ENCODE peak calls at places on chromosomes 2 and 18, in five cellular contexts. One of them, this sample, is unnamed. For H3K4me1, the result is how much of the 10 kb centered on the place peaks cover.

GRCh38 chr2:10457846-10458563 is 9.9 kb upstream of the ODC1 start:
- DNase-seq in fibroblast of lung: peak
- DNase-seq in uterus: no peak
- DNase-seq in lower lobe of right lung: peak
- DNase-seq in Peyer's patch: no peak
- DNase-seq in this sample: no peak

GRCh38 chr2:153871231-153872221 is at the start of gene GALNT13:
- DNase-seq in fibroblast of lung: peak
- DNase-seq in uterus: peak
- DNase-seq in lower lobe of right lung: peak
- DNase-seq in Peyer's patch: peak
- DNase-seq in this sample: no peak

GRCh38 chr2:143264851-143265250 is 135.6 kb downstream of the ARHGAP15 start:
- DNase-seq in fibroblast of lung: peak
- DNase-seq in uterus: no peak
- DNase-seq in lower lobe of right lung: no peak
- DNase-seq in Peyer's patch: no peak
- DNase-seq in this sample: no peak

GRCh38 chr2:26946841-26947784 is 23.3 kb upstream of the MAPRE3 start:
- DNase-seq in fibroblast of lung: peak
- DNase-seq in uterus: no peak
- DNase-seq in lower lobe of right lung: peak
- DNase-seq in Peyer's patch: no peak
- DNase-seq in this sample: peak

GRCh38 chr18:10715791-10716190 is 190.0 kb downstream of the NAPG start:
- DNase-seq in fibroblast of lung: peak
- DNase-seq in uterus: no peak
- DNase-seq in lower lobe of right lung: no peak
- DNase-seq in Peyer's patch: no peak
- DNase-seq in this sample: no peak

GRCh38 chr2:167052825-167053224 is 164.5 kb downstream of the XIRP2 start:
- DNase-seq in fibroblast of lung: peak
- DNase-seq in uterus: no peak
- DNase-seq in lower lobe of right lung: no peak
- DNase-seq in Peyer's patch: no peak
- DNase-seq in this sample: no peak

GRCh38 chr2:119678021-119678656 is 862 bp upstream of the TMEM177 start:
- DNase-seq in fibroblast of lung: no peak
- DNase-seq in uterus: no peak
- DNase-seq in lower lobe of right lung: no peak
- DNase-seq in Peyer's patch: peak
- DNase-seq in this sample: peak

GRCh38 chr2:190791983-190792575 is 88.5 kb upstream of the GLS start:
- DNase-seq in fibroblast of lung: no peak
- DNase-seq in uterus: no peak
- DNase-seq in lower lobe of right lung: no peak
- DNase-seq in Peyer's patch: no peak
- DNase-seq in this sample: no peak

GRCh38 chr2:72211777-72212515 is 64.3 kb upstream of the CYP26B1 start:
- DNase-seq in fibroblast of lung: peak
- DNase-seq in uterus: no peak
- DNase-seq in lower lobe of right lung: no peak
- DNase-seq in Peyer's patch: no peak
- DNase-seq in this sample: no peak

GRCh38 chr2:216621292-216621691 is 11.9 kb upstream of the IGFBP2 start:
- DNase-seq in fibroblast of lung: no peak
- DNase-seq in uterus: no peak
- DNase-seq in lower lobe of right lung: no peak
- DNase-seq in Peyer's patch: no peak
- DNase-seq in this sample: no peak

GRCh38 chr2:224400886-224401632 is 848 bp downstream of the FAM124B start:
- DNase-seq in fibroblast of lung: no peak
- DNase-seq in uterus: no peak
- DNase-seq in lower lobe of right lung: no peak
- DNase-seq in Peyer's patch: no peak
- DNase-seq in this sample: no peak

GRCh38 chr18:78833833-78834232 is 145.8 kb upstream of the SALL3 start:
- DNase-seq in fibroblast of lung: no peak
- DNase-seq in uterus: no peak
- DNase-seq in lower lobe of right lung: no peak
- DNase-seq in Peyer's patch: no peak
- DNase-seq in this sample: no peak

GRCh38 chr2:176461098-176461497 is 191.9 kb downstream of the MTX2 start:
- DNase-seq in fibroblast of lung: peak
- DNase-seq in uterus: no peak
- DNase-seq in lower lobe of right lung: no peak
- DNase-seq in Peyer's patch: no peak
- DNase-seq in this sample: no peak

GRCh38 chr2:25044990-25045389 is 3.1 kb downstream of the EFR3B start:
- DNase-seq in fibroblast of lung: no peak
- DNase-seq in uterus: no peak
- DNase-seq in lower lobe of right lung: no peak
- DNase-seq in Peyer's patch: no peak
- DNase-seq in this sample: no peak

GRCh38 chr2:120029672-120030640 is 17.1 kb downstream of the EPB41L5 start:
- DNase-seq in fibroblast of lung: no peak
- DNase-seq in uterus: no peak
- DNase-seq in lower lobe of right lung: no peak
- DNase-seq in Peyer's patch: no peak
- DNase-seq in this sample: no peak

GRCh38 chr2:233928594-233929351 is 11.6 kb downstream of the TRPM8 start:
- DNase-seq in fibroblast of lung: no peak
- DNase-seq in uterus: no peak
- DNase-seq in lower lobe of right lung: no peak
- DNase-seq in Peyer's patch: no peak
- DNase-seq in this sample: no peak

GRCh38 chr2:33494877-33495641 is 18.6 kb downstream of the RASGRP3 start:
- DNase-seq in fibroblast of lung: no peak
- DNase-seq in uterus: no peak
- DNase-seq in lower lobe of right lung: no peak
- DNase-seq in Peyer's patch: no peak
- DNase-seq in this sample: no peak

GRCh38 chr2:33495683-33496082 is 19.2 kb downstream of the RASGRP3 start:
- DNase-seq in fibroblast of lung: no peak
- DNase-seq in uterus: no peak
- DNase-seq in lower lobe of right lung: no peak
- DNase-seq in Peyer's patch: no peak
- DNase-seq in this sample: no peak

GRCh38 chr2:33498291-33498956 is 22.0 kb downstream of the RASGRP3 start:
- DNase-seq in fibroblast of lung: peak
- DNase-seq in uterus: no peak
- DNase-seq in lower lobe of right lung: no peak
- DNase-seq in Peyer's patch: no peak
- DNase-seq in this sample: no peak

GRCh38 chr2:33496150-33496549 is 19.7 kb downstream of the RASGRP3 start:
- DNase-seq in fibroblast of lung: peak
- DNase-seq in uterus: no peak
- DNase-seq in lower lobe of right lung: no peak
- DNase-seq in Peyer's patch: no peak
- DNase-seq in this sample: no peak

GRCh38 chr2:33497177-33497787 is 20.8 kb downstream of the RASGRP3 start:
- DNase-seq in fibroblast of lung: peak
- DNase-seq in uterus: no peak
- DNase-seq in lower lobe of right lung: no peak
- DNase-seq in Peyer's patch: no peak
- DNase-seq in this sample: no peak
- H3K4me1 ChIP-seq in fibroblast of lung: under half
- H3K4me1 ChIP-seq in uterus: under half
- H3K4me1 ChIP-seq in lower lobe of right lung: under half
- H3K4me1 ChIP-seq in Peyer's patch: under half
- H3K4me1 ChIP-seq in this sample: under half

DNA sequence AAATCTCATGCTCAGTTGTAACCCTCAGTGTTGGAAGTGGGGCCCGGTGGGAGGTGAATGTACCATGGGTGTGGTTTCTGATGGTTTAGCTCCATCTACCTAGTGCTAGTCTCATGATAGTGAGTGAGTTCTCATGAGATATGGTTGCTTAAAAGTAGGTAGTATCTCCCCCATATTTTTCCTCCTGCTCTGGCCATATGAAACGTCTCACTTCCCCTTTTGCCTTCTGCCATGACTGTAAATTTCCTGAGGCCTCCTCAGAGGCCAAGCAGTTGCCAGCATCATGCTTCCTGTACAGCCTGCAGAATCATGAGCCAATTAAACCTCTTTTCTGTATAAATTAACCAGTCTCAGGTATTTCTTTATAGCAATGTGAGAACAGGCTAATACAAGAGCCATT is 62.8 kb upstream of the RNF152 start:
- DNase-seq in fibroblast of lung: no peak
- DNase-seq in uterus: no peak
- DNase-seq in lower lobe of right lung: no peak
- DNase-seq in Peyer's patch: no peak
- DNase-seq in this sample: no peak
- H3K4me1 ChIP-seq in fibroblast of lung: under half
- H3K4me1 ChIP-seq in uterus: under half
- H3K4me1 ChIP-seq in lower lobe of right lung: under half
- H3K4me1 ChIP-seq in Peyer's patch: under half
- H3K4me1 ChIP-seq in this sample: under half

DNA sequence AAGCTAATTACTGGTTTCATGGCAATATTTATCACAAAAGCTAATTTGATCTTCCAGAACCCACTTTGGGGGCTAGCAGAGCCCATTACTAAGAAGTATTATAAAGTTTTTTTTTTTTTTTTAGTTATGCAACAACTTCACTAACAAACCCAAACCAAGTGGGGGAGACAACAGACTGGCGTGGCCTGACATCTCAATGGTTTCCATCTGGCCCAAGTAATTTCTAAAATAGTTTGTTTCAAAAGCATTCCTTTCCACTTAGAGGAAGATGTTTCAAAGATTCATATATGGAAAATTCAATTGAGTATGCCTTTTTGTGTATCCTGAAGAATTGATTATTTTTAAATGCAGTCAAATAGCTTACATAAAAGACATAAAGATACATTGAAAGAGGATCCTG is 367.1 kb downstream of the HRH4 start:
- DNase-seq in fibroblast of lung: no peak
- DNase-seq in uterus: no peak
- DNase-seq in lower lobe of right lung: no peak
- DNase-seq in Peyer's patch: no peak
- DNase-seq in this sample: no peak
- H3K4me1 ChIP-seq in fibroblast of lung: under half
- H3K4me1 ChIP-seq in uterus: under half
- H3K4me1 ChIP-seq in lower lobe of right lung: under half
- H3K4me1 ChIP-seq in Peyer's patch: under half
- H3K4me1 ChIP-seq in this sample: under half

GRCh38 chr2:28638102-28638501 is 113.5 kb upstream of the PPP1CB start:
- DNase-seq in fibroblast of lung: no peak
- DNase-seq in uterus: peak
- DNase-seq in lower lobe of right lung: no peak
- DNase-seq in Peyer's patch: peak
- DNase-seq in this sample: peak

GRCh38 chr2:28640908-28641300 is 110.7 kb upstream of the PPP1CB start:
- DNase-seq in fibroblast of lung: no peak
- DNase-seq in uterus: peak
- DNase-seq in lower lobe of right lung: no peak
- DNase-seq in Peyer's patch: peak
- DNase-seq in this sample: no peak

GRCh38 chr2:28639092-28639691 is 112.4 kb upstream of the PPP1CB start:
- DNase-seq in fibroblast of lung: no peak
- DNase-seq in uterus: peak
- DNase-seq in lower lobe of right lung: no peak
- DNase-seq in Peyer's patch: peak
- DNase-seq in this sample: peak

GRCh38 chr2:28639836-28640235 is 111.8 kb upstream of the PPP1CB start:
- DNase-seq in fibroblast of lung: no peak
- DNase-seq in uterus: peak
- DNase-seq in lower lobe of right lung: no peak
- DNase-seq in Peyer's patch: peak
- DNase-seq in this sample: peak

GRCh38 chr2:28640263-28640907 is 111.2 kb upstream of the PPP1CB start:
- DNase-seq in fibroblast of lung: no peak
- DNase-seq in uterus: no peak
- DNase-seq in lower lobe of right lung: no peak
- DNase-seq in Peyer's patch: peak
- DNase-seq in this sample: no peak
- H3K4me1 ChIP-seq in fibroblast of lung: under half
- H3K4me1 ChIP-seq in uterus: under half
- H3K4me1 ChIP-seq in lower lobe of right lung: under half
- H3K4me1 ChIP-seq in Peyer's patch: under half
- H3K4me1 ChIP-seq in this sample: under half

DNA sequence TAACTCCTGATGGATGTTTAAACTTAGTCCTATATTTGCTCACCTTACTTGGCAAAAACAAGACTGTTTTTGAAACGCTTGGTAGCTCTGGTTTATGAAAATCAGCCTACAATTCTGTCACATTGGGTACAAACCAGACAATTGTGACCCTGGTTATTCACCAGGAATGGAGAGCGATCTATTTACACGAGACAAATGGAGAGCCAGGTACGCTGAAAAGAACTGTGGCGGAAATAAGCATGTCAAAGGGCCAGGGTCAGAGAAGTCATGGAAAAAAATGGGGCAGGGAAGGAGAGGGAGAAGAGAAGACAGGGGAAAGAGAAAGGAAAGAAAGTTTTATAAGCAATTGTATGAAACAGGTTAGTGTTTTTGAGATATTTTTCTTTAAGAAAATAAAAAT is 119.5 kb upstream of the ZFP36L2 start:
- DNase-seq in fibroblast of lung: no peak
- DNase-seq in uterus: no peak
- DNase-seq in lower lobe of right lung: no peak
- DNase-seq in Peyer's patch: no peak
- DNase-seq in this sample: no peak
- H3K4me1 ChIP-seq in fibroblast of lung: under half
- H3K4me1 ChIP-seq in uterus: under half
- H3K4me1 ChIP-seq in lower lobe of right lung: under half
- H3K4me1 ChIP-seq in Peyer's patch: under half
- H3K4me1 ChIP-seq in this sample: under half

GRCh38 chr2:12317853-12318426 is 398.8 kb upstream of the TRIB2 start:
- DNase-seq in fibroblast of lung: peak
- DNase-seq in uterus: peak
- DNase-seq in lower lobe of right lung: no peak
- DNase-seq in Peyer's patch: no peak
- DNase-seq in this sample: no peak

GRCh38 chr2:12315224-12315623 is 401.5 kb upstream of the TRIB2 start:
- DNase-seq in fibroblast of lung: no peak
- DNase-seq in uterus: no peak
- DNase-seq in lower lobe of right lung: no peak
- DNase-seq in Peyer's patch: no peak
- DNase-seq in this sample: no peak

GRCh38 chr2:12317286-12317685 is 399.4 kb upstream of the TRIB2 start:
- DNase-seq in fibroblast of lung: no peak
- DNase-seq in uterus: no peak
- DNase-seq in lower lobe of right lung: no peak
- DNase-seq in Peyer's patch: no peak
- DNase-seq in this sample: no peak

GRCh38 chr2:12318427-12319057 is 398.2 kb upstream of the TRIB2 start:
- DNase-seq in fibroblast of lung: peak
- DNase-seq in uterus: peak
- DNase-seq in lower lobe of right lung: no peak
- DNase-seq in Peyer's patch: no peak
- DNase-seq in this sample: no peak

DNA sequence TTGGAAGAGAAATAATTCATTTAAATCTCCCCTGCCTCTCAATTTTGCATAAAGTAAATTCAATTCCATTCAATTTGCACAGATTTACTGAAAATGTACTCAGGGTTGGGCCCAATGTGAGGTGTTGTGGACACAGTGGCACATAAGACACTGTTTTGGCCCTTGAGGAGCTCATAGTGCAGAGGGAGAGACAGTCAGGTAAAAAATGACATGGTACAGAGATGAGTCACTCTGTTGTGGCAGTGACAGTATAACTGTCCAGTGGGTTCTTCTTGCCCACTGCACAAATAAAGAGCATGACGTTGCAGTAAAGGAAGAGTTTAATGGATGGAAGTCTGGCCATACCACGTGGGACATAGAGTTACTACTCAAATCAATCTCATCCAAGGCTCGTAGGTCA is 400.3 kb upstream of the TRIB2 start:
- DNase-seq in fibroblast of lung: no peak
- DNase-seq in uterus: no peak
- DNase-seq in lower lobe of right lung: no peak
- DNase-seq in Peyer's patch: no peak
- DNase-seq in this sample: no peak
- H3K4me1 ChIP-seq in fibroblast of lung: under half
- H3K4me1 ChIP-seq in uterus: under half
- H3K4me1 ChIP-seq in lower lobe of right lung: under half
- H3K4me1 ChIP-seq in Peyer's patch: under half
- H3K4me1 ChIP-seq in this sample: under half

This sample was measured in right lobe of liver.